ENCODE peak calls at places on chromosomes 13 and 19, in five cellular contexts. M is Peyer's patch, F is thoracic aorta, U is tibial artery, C is pancreas. J is an unnamed sample.

GRCh38 chr19:2307518-2308012 is 389 bp downstream of the LINGO3 start:
- DNase-seq in M (no peak), F (no peak), U (no peak), C (no peak), J (no peak)

GRCh38 chr13:50015750-50016149 is 506 bp downstream of the KCNRG start:
- DNase-seq in M (no peak), F (no peak), U (no peak), C (no peak), J (no peak)

GRCh38 chr13:44108345-44108858 is 228.7 kb downstream of the LACC1 start:
- DNase-seq in M (no peak), F (no peak), U (no peak), C (peak), J (no peak)

GRCh38 chr13:91167706-91168459 is 179.6 kb upstream of the MIR17HG start:
- DNase-seq in M (no peak), F (no peak), U (no peak), C (no peak), J (no peak)

GRCh38 chr13:51525567-51526165 is 58.6 kb upstream of the WDFY2 start:
- DNase-seq in M (no peak), F (no peak), U (no peak), C (no peak), J (no peak)

GRCh38 chr13:36919206-36919832 is 719 bp downstream of the SMAD9 start:
- DNase-seq in M (no peak), F (peak), U (peak), C (peak), J (no peak)

GRCh38 chr19:16005925-16006324 is 57.1 kb downstream of the OR10H4 start:
- DNase-seq in M (no peak), F (no peak), U (no peak), C (no peak), J (no peak)

GRCh38 chr13:75838366-75839017 is 202.4 kb downstream of the LMO7 start:
- DNase-seq in M (no peak), F (no peak), U (no peak), C (no peak), J (no peak)

GRCh38 chr13:49371943-49372636 is 71.8 kb downstream of the CAB39L start:
- DNase-seq in M (no peak), F (no peak), U (no peak), C (no peak), J (no peak)

GRCh38 chr13:92896842-92897241 is 329.8 kb upstream of the GPC6 start:
- DNase-seq in M (no peak), F (no peak), U (no peak), C (no peak), J (no peak)

GRCh38 chr13:37959284-37959683 is 89.7 kb upstream of the TRPC4 start:
- DNase-seq in M (no peak), F (no peak), U (no peak), C (no peak), J (no peak)

GRCh38 chr13:112012705-112013085 is 54.3 kb upstream of the SOX1 start:
- DNase-seq in M (no peak), F (no peak), U (no peak), C (no peak), J (no peak)

GRCh38 chr19:47247308-47247990 is 8.9 kb upstream of the CCDC9 start:
- DNase-seq in M (peak), F (no peak), U (peak), C (peak), J (no peak)

GRCh38 chr13:50226515-50227147 is 211.4 kb downstream of the KCNRG start:
- DNase-seq in M (no peak), F (no peak), U (no peak), C (no peak), J (no peak)

GRCh38 chr19:14555918-14556661 is 15.8 kb downstream of the NDUFB7 start:
- DNase-seq in M (no peak), F (no peak), U (no peak), C (no peak), J (no peak)

GRCh38 chr13:75326173-75327131 is 155.5 kb downstream of the TBC1D4 start:
- DNase-seq in M (no peak), F (no peak), U (no peak), C (no peak), J (no peak)

GRCh38 chr19:17327654-17328516 is 6.8 kb downstream of the ANO8 start:
- DNase-seq in M (peak), F (no peak), U (no peak), C (peak), J (no peak)

GRCh38 chr19:49546825-49547565 is 19.2 kb downstream of the RCN3 start:
- DNase-seq in M (peak), F (peak), U (peak), C (peak), J (peak)

GRCh38 chr19:7926727-7927604 is 1.0 kb upstream of the CTXN1 start:
- DNase-seq in M (no peak), F (no peak), U (no peak), C (peak), J (no peak)

GRCh38 chr13:101647760-101648159 is 195.3 kb downstream of the ITGBL1 start:
- DNase-seq in M (no peak), F (no peak), U (no peak), C (no peak), J (no peak)

GRCh38 chr13:71587778-71588177 is 279.2 kb downstream of the DACH1 start:
- DNase-seq in M (no peak), F (no peak), U (no peak), C (no peak), J (no peak)

GRCh38 chr13:30697177-30697953 is 38.0 kb upstream of the ALOX5AP start:
- DNase-seq in M (no peak), F (no peak), U (peak), C (no peak), J (no peak)

GRCh38 chr13:30696278-30697176 is 38.8 kb upstream of the ALOX5AP start:
- DNase-seq in M (no peak), F (no peak), U (peak), C (no peak), J (no peak)

GRCh38 chr13:30698023-30698422 is 37.3 kb upstream of the ALOX5AP start:
- DNase-seq in M (no peak), F (no peak), U (peak), C (no peak), J (no peak)

GRCh38 chr13:30700364-30700763 is 35.0 kb upstream of the ALOX5AP start:
- DNase-seq in M (no peak), F (no peak), U (no peak), C (no peak), J (no peak)

GRCh38 chr13:30698488-30699005 is 36.8 kb upstream of the ALOX5AP start:
- DNase-seq in M (no peak), F (no peak), U (peak), C (no peak), J (no peak)
- H3K27ac ChIP-seq in M (no peak), F (no peak), U (peak), C (no peak), J (no peak)

GRCh38 chr19:18412610-18413239 is 6.5 kb upstream of the SSBP4 start:
- DNase-seq in M (no peak), F (no peak), U (no peak), C (no peak), J (no peak)

GRCh38 chr19:18417250-18418033 is 1.8 kb upstream of the SSBP4 start:
- DNase-seq in M (no peak), F (no peak), U (peak), C (no peak), J (no peak)

GRCh38 chr19:18415177-18415867 is 3.9 kb upstream of the SSBP4 start:
- DNase-seq in M (no peak), F (no peak), U (peak), C (no peak), J (no peak)

GRCh38 chr19:18416778-18417249 is 2.4 kb upstream of the SSBP4 start:
- DNase-seq in M (no peak), F (peak), U (peak), C (peak), J (peak)

GRCh38 chr19:18414504-18415176 is 4.6 kb upstream of the SSBP4 start:
- DNase-seq in M (no peak), F (no peak), U (peak), C (no peak), J (no peak)
- H3K27ac ChIP-seq in M (peak), F (peak), U (peak), C (peak), J (peak)

DNA sequence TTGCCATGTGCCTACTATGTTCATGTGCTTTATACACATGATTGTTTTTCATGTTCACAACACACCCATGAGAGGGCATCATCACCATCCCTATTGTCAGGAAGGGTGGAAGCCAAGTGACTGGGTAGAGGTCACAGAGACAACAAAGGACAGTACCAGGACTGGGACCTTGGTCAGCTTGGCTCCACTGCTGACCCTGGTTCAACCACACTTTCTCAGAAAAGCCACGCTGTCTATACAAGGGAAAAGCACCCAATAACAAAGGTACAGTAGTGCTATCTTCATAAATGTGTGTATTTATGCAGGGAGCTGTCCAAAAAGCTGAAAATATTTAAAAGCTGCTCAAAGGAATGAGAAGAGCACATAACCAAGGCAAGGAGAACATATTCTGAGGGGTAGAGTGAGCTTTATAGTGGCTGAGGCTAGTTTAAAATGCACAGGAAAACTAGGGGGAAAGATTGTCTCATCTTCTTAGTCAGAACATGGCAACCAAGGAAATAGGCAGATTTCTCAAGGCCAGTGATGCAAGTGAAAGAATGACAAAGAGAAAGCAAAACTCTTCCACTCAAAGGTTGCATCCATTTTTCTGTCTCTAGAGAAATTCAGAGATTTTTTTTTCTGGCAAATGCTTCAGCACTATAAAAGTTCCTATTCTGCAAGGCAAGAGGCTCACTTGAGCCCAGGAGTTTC is 415.0 kb downstream of the FOXO1 start:
- DNase-seq in M (no peak), F (no peak), U (no peak), C (no peak), J (no peak)
- H3K27ac ChIP-seq in M (no peak), F (no peak), U (peak), C (no peak), J (no peak)

GRCh38 chr19:39146686-39147450 is 21.3 kb downstream of the PAK4 start:
- DNase-seq in M (no peak), F (no peak), U (no peak), C (no peak), J (no peak)
- H3K27ac ChIP-seq in M (no peak), F (no peak), U (no peak), C (no peak), J (peak)

GRCh38 chr19:41172297-41173164 is 20.5 kb upstream of the CYP2S1 start:
- DNase-seq in M (no peak), F (no peak), U (no peak), C (no peak), J (no peak)

GRCh38 chr19:41161903-41162302 is 31.1 kb upstream of the CYP2S1 start:
- DNase-seq in M (no peak), F (no peak), U (no peak), C (no peak), J (no peak)

DNA sequence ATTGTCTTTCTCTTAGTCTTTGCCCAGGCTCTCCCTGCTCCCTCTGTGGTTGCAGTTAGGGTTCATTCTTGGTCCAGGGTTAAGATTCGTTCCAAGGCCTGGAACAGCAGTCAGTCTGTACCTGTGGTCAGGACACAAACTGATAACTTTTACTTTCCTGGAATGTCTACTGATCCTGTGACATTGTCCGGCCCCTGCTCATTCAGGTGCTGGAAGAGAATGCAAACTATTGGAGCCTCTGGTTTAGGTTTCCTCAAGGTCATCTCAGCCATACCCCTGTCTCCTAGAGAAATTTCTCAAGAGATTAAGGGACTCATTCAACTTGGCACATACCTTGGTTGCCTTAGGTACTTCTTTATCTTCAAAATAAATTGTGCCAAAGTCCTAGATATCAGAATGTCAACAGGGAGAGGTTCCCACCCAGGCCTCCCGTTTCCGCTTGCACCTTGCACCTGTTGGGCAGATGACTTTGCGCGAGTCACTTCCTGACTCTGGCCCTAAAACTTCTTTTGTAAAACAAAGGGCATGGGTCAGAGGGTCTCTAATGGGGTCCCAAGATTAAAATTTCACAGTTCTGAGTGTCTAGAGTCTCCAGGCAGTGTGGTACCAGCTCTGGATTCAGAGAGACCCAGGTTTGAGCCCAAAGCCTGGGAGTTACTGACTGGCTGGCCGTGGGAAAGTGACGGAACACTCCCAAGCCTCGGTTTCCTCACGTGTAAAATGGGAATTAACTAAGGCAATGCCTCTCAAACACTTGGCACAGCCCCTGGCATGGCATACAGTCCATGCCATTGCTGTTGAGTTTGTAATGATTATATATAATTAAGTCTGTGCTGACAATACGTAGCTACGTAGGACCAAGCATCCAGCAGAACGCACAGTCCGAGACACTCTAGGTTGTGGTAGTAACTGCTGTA is 25.9 kb upstream of the CYP2S1 start:
- DNase-seq in M (no peak), F (no peak), U (no peak), C (peak), J (no peak)
- H3K27ac ChIP-seq in M (peak), F (no peak), U (no peak), C (no peak), J (no peak)

GRCh38 chr13:110125613-110126272 is 181.2 kb downstream of the COL4A1 start:
- DNase-seq in M (no peak), F (no peak), U (no peak), C (no peak), J (no peak)
- H3K27ac ChIP-seq in M (no peak), F (peak), U (peak), C (no peak), J (peak)

GRCh38 chr13:113735750-113736149 is 23.3 kb upstream of the TMEM255B start:
- DNase-seq in M (no peak), F (no peak), U (no peak), C (no peak), J (no peak)
- H3K27ac ChIP-seq in M (no peak), F (no peak), U (no peak), C (no peak), J (no peak)